ENCODE peak calls at places on chromosomes 4 and X, in seven cellular contexts. R is NCI-H1417; I is NCI-H187; J is mesenteric fat pad; M is activated CD4-positive, CD25-positive, alpha-beta regulatory T cell treated with anti-CD3 and anti-CD28 coated beads, Interleukin-2, amount 50 U/mL, for 72 hours; X is islet precursor cell; W is A549. D is an unnamed sample.

GRCh38 chr4:107838138-107838618 is 13.4 kb downstream of the SGMS2 start:
- DNase-seq in R (no peak), I (no peak), J (no peak), M (no peak), X (no peak), W (no peak), D (no peak)

GRCh38 chrX:51804741-51805140 is 61.5 kb downstream of the GSPT2 start:
- DNase-seq in R (no peak), I (no peak), J (no peak), M (no peak), X (no peak), W (peak; percentile 9), D (no peak)

GRCh38 chr4:142850478-142850877 is 4.4 kb upstream of the INPP4B start:
- DNase-seq in R (no peak), I (no peak), J (no peak), M (no peak), X (no peak), W (peak; percentile 20), D (no peak)

GRCh38 chrX:10011261-10011931 is 44.2 kb downstream of the CLDN34 start:
- DNase-seq in R (no peak), I (no peak), J (no peak), M (no peak), X (peak; percentile 54), W (no peak), D (no peak)

GRCh38 chrX:150958177-150958576 is 25.0 kb upstream of the HMGB3 start:
- DNase-seq in R (no peak), I (no peak), J (no peak), M (no peak), X (no peak), W (no peak), D (no peak)

GRCh38 chr4:125739760-125740159 is 425.0 kb downstream of the FAT4 start:
- DNase-seq in R (no peak), I (no peak), J (no peak), M (no peak), X (no peak), W (no peak), D (no peak)

GRCh38 chrX:22389544-22390243 is 117.0 kb downstream of the CBLL2 start:
- DNase-seq in R (peak; percentile 51), I (no peak), J (no peak), M (no peak), X (no peak), W (peak; percentile 11), D (no peak)

GRCh38 chrX:125203737-125204578 is 115.7 kb upstream of the TEX13C start:
- DNase-seq in R (peak; percentile 63), I (no peak), J (no peak), M (no peak), X (peak; percentile 78), W (peak; percentile 32), D (no peak)

GRCh38 chrX:49922291-49923241 is at the start of gene CLCN5:
- DNase-seq in R (peak; percentile 93), I (peak; percentile 83), J (peak; percentile 97), M (peak; percentile 90), X (peak; percentile 98), W (peak; percentile 94), D (peak; percentile 88)

GRCh38 chr4:86223472-86223871 is 136.4 kb downstream of the MAPK10 start:
- DNase-seq in R (no peak), I (no peak), J (no peak), M (no peak), X (peak; percentile 68), W (peak; percentile 60), D (no peak)

GRCh38 chr4:145842224-145842887 is 96.3 kb downstream of the ZNF827 start:
- DNase-seq in R (no peak), I (no peak), J (no peak), M (no peak), X (no peak), W (no peak), D (no peak)

GRCh38 chr4:36823199-36823967 is 421.2 kb upstream of the NWD2 start:
- DNase-seq in R (peak; percentile 15), I (no peak), J (no peak), M (no peak), X (peak; percentile 58), W (no peak), D (no peak)

GRCh38 chrX:68822641-68823410 is 6.0 kb upstream of the EFNB1 start:
- DNase-seq in R (peak; percentile 34), I (no peak), J (peak; percentile 51), M (no peak), X (peak; percentile 83), W (peak; percentile 50), D (no peak)

GRCh38 chr4:114729339-114729738 is 130.7 kb downstream of the UGT8 start:
- DNase-seq in R (peak; percentile 19), I (no peak), J (no peak), M (no peak), X (no peak), W (no peak), D (no peak)

GRCh38 chr4:110605077-110605476 is 17.8 kb downstream of the PITX2 start:
- DNase-seq in R (no peak), I (no peak), J (no peak), M (no peak), X (no peak), W (no peak), D (no peak)

GRCh38 chr4:60194214-60194613 is 1005.9 kb upstream of the ADGRL3 start:
- DNase-seq in R (no peak), I (no peak), J (no peak), M (no peak), X (no peak), W (no peak), D (no peak)

GRCh38 chr4:112448211-112448745 is 67.7 kb downstream of the NEUROG2 start:
- DNase-seq in R (peak; percentile 15), I (no peak), J (no peak), M (no peak), X (no peak), W (no peak), D (no peak)

GRCh38 chr4:122879001-122879400 is 43.4 kb downstream of the NUDT6 start:
- DNase-seq in R (no peak), I (no peak), J (no peak), M (no peak), X (no peak), W (no peak), D (no peak)

GRCh38 chrX:87525771-87526229 is 8.2 kb downstream of the KLHL4 start:
- DNase-seq in R (no peak), I (no peak), J (no peak), M (no peak), X (no peak), W (peak; percentile 63), D (no peak)

GRCh38 chr4:89022426-89023128 is 34.4 kb downstream of the FAM13A start:
- DNase-seq in R (no peak), I (no peak), J (no peak), M (no peak), X (no peak), W (no peak), D (no peak)

GRCh38 chr4:10461091-10461849 is 4.0 kb upstream of the ZNF518B start:
- DNase-seq in R (no peak), I (no peak), J (peak; percentile 90), M (peak; percentile 84), X (peak; percentile 85), W (peak; percentile 34), D (peak; percentile 49)

D was measured in effector CD4-positive, alpha-beta T cell.